ENCODE peak calls at places on chromosomes 2 and 18, in five cellular contexts. One of them, this sample, is unnamed. For H3K9me3, the result is how much of the 10 kb centered on the place peaks cover.

GRCh38 chr2:12931211-12931844 is 214.6 kb downstream of the TRIB2 start:
- DNase-seq in DND-41: peak
- DNase-seq in heart right ventricle: no peak
- DNase-seq in CD8-positive, alpha-beta T cell: no peak
- DNase-seq in Karpas-422: peak
- DNase-seq in this sample: no peak

GRCh38 chr2:212005077-212005671 is 533.4 kb downstream of the ERBB4 start:
- DNase-seq in DND-41: peak
- DNase-seq in heart right ventricle: peak
- DNase-seq in CD8-positive, alpha-beta T cell: no peak
- DNase-seq in Karpas-422: peak
- DNase-seq in this sample: no peak

GRCh38 chr2:33116799-33117198 is 170.0 kb downstream of the LTBP1 start:
- DNase-seq in DND-41: no peak
- DNase-seq in heart right ventricle: no peak
- DNase-seq in CD8-positive, alpha-beta T cell: no peak
- DNase-seq in Karpas-422: no peak
- DNase-seq in this sample: no peak

GRCh38 chr2:7593286-7593685 is 676.1 kb downstream of the RNF144A start:
- DNase-seq in DND-41: no peak
- DNase-seq in heart right ventricle: no peak
- DNase-seq in CD8-positive, alpha-beta T cell: no peak
- DNase-seq in Karpas-422: no peak
- DNase-seq in this sample: no peak

GRCh38 chr2:46032996-46033395 is 264.2 kb upstream of the EPAS1 start:
- DNase-seq in DND-41: no peak
- DNase-seq in heart right ventricle: no peak
- DNase-seq in CD8-positive, alpha-beta T cell: no peak
- DNase-seq in Karpas-422: no peak
- DNase-seq in this sample: no peak

GRCh38 chr18:76493213-76494107 is 1.6 kb downstream of the ZNF516 start:
- DNase-seq in DND-41: no peak
- DNase-seq in heart right ventricle: no peak
- DNase-seq in CD8-positive, alpha-beta T cell: no peak
- DNase-seq in Karpas-422: peak
- DNase-seq in this sample: no peak

GRCh38 chr18:9595197-9595596 is 19.2 kb downstream of the PPP4R1 start:
- DNase-seq in DND-41: no peak
- DNase-seq in heart right ventricle: no peak
- DNase-seq in CD8-positive, alpha-beta T cell: no peak
- DNase-seq in Karpas-422: no peak
- DNase-seq in this sample: no peak

GRCh38 chr2:101998556-101999121 is 6.9 kb downstream of the IL1R2 start:
- DNase-seq in DND-41: no peak
- DNase-seq in heart right ventricle: no peak
- DNase-seq in CD8-positive, alpha-beta T cell: no peak
- DNase-seq in Karpas-422: peak
- DNase-seq in this sample: no peak

GRCh38 chr2:218961229-218961628 is 1.8 kb downstream of the CDK5R2 start:
- DNase-seq in DND-41: no peak
- DNase-seq in heart right ventricle: no peak
- DNase-seq in CD8-positive, alpha-beta T cell: no peak
- DNase-seq in Karpas-422: no peak
- DNase-seq in this sample: no peak

GRCh38 chr18:9787716-9788115 is 79.6 kb downstream of the RAB31 start:
- DNase-seq in DND-41: no peak
- DNase-seq in heart right ventricle: no peak
- DNase-seq in CD8-positive, alpha-beta T cell: no peak
- DNase-seq in Karpas-422: no peak
- DNase-seq in this sample: no peak

GRCh38 chr2:30662268-30663131 is 144.7 kb downstream of the CAPN13 start:
- DNase-seq in DND-41: no peak
- DNase-seq in heart right ventricle: no peak
- DNase-seq in CD8-positive, alpha-beta T cell: no peak
- DNase-seq in Karpas-422: no peak
- DNase-seq in this sample: peak

GRCh38 chr2:74908763-74909444 is 49.5 kb upstream of the POLE4 start:
- DNase-seq in DND-41: no peak
- DNase-seq in heart right ventricle: no peak
- DNase-seq in CD8-positive, alpha-beta T cell: no peak
- DNase-seq in Karpas-422: no peak
- DNase-seq in this sample: peak

GRCh38 chr2:176105727-176106635 is 1.1 kb upstream of the HOXD11 start:
- DNase-seq in DND-41: no peak
- DNase-seq in heart right ventricle: no peak
- DNase-seq in CD8-positive, alpha-beta T cell: no peak
- DNase-seq in Karpas-422: no peak
- DNase-seq in this sample: no peak

GRCh38 chr2:120775261-120775660 is 39.6 kb downstream of the GLI2 start:
- DNase-seq in DND-41: no peak
- DNase-seq in heart right ventricle: peak
- DNase-seq in CD8-positive, alpha-beta T cell: no peak
- DNase-seq in Karpas-422: no peak
- DNase-seq in this sample: no peak

GRCh38 chr2:121368841-121369240 is 83.8 kb upstream of the TFCP2L1 start:
- DNase-seq in DND-41: no peak
- DNase-seq in heart right ventricle: no peak
- DNase-seq in CD8-positive, alpha-beta T cell: no peak
- DNase-seq in Karpas-422: no peak
- DNase-seq in this sample: no peak

GRCh38 chr2:168757223-168757622 is 45.2 kb upstream of the NOSTRIN start:
- DNase-seq in DND-41: no peak
- DNase-seq in heart right ventricle: no peak
- DNase-seq in CD8-positive, alpha-beta T cell: no peak
- DNase-seq in Karpas-422: no peak
- DNase-seq in this sample: no peak

GRCh38 chr18:57134564-57135211 is 12.2 kb upstream of the BOD1L2 start:
- DNase-seq in DND-41: no peak
- DNase-seq in heart right ventricle: no peak
- DNase-seq in CD8-positive, alpha-beta T cell: no peak
- DNase-seq in Karpas-422: no peak
- DNase-seq in this sample: no peak

GRCh38 chr2:41194235-41194634 is 742.3 kb upstream of the SLC8A1 start:
- DNase-seq in DND-41: no peak
- DNase-seq in heart right ventricle: peak
- DNase-seq in CD8-positive, alpha-beta T cell: no peak
- DNase-seq in Karpas-422: no peak
- DNase-seq in this sample: no peak

GRCh38 chr2:224612581-224612980 is 27.4 kb upstream of the CUL3 start:
- DNase-seq in DND-41: no peak
- DNase-seq in heart right ventricle: no peak
- DNase-seq in CD8-positive, alpha-beta T cell: no peak
- DNase-seq in Karpas-422: no peak
- DNase-seq in this sample: no peak

GRCh38 chr2:232008907-232009638 is 47.6 kb downstream of the DIS3L2 start:
- DNase-seq in DND-41: no peak
- DNase-seq in heart right ventricle: no peak
- DNase-seq in CD8-positive, alpha-beta T cell: no peak
- DNase-seq in Karpas-422: no peak
- DNase-seq in this sample: no peak

GRCh38 chr18:23388357-23388756 is 64.7 kb upstream of the RIOK3 start:
- DNase-seq in DND-41: no peak
- DNase-seq in heart right ventricle: no peak
- DNase-seq in CD8-positive, alpha-beta T cell: no peak
- DNase-seq in Karpas-422: no peak
- DNase-seq in this sample: no peak

GRCh38 chr2:174535757-174536703 is 49.2 kb upstream of the GPR155 start:
- DNase-seq in DND-41: peak
- DNase-seq in heart right ventricle: no peak
- DNase-seq in CD8-positive, alpha-beta T cell: no peak
- DNase-seq in Karpas-422: peak
- DNase-seq in this sample: peak

GRCh38 chr18:40608220-40608619 is 1346.8 kb upstream of the PIK3C3 start:
- DNase-seq in DND-41: no peak
- DNase-seq in heart right ventricle: no peak
- DNase-seq in CD8-positive, alpha-beta T cell: no peak
- DNase-seq in Karpas-422: no peak
- DNase-seq in this sample: no peak

GRCh38 chr2:96205238-96205637 is 3.4 kb downstream of the STARD7 start:
- DNase-seq in DND-41: no peak
- DNase-seq in heart right ventricle: no peak
- DNase-seq in CD8-positive, alpha-beta T cell: no peak
- DNase-seq in Karpas-422: no peak
- DNase-seq in this sample: no peak

GRCh38 chr2:121791801-121792221 is 36.4 kb downstream of the TSN start:
- DNase-seq in DND-41: no peak
- DNase-seq in heart right ventricle: no peak
- DNase-seq in CD8-positive, alpha-beta T cell: no peak
- DNase-seq in Karpas-422: no peak
- DNase-seq in this sample: no peak

GRCh38 chr2:16741508-16741907 is 75.9 kb upstream of the CYRIA start:
- DNase-seq in DND-41: no peak
- DNase-seq in heart right ventricle: no peak
- DNase-seq in CD8-positive, alpha-beta T cell: no peak
- DNase-seq in Karpas-422: no peak
- DNase-seq in this sample: no peak

GRCh38 chr18:57426187-57426586 is 9.0 kb upstream of the ONECUT2 start:
- DNase-seq in DND-41: no peak
- DNase-seq in heart right ventricle: no peak
- DNase-seq in CD8-positive, alpha-beta T cell: no peak
- DNase-seq in Karpas-422: peak
- DNase-seq in this sample: no peak

GRCh38 chr2:30359644-30360167 is 87.3 kb upstream of the LCLAT1 start:
- DNase-seq in DND-41: no peak
- DNase-seq in heart right ventricle: peak
- DNase-seq in CD8-positive, alpha-beta T cell: no peak
- DNase-seq in Karpas-422: no peak
- DNase-seq in this sample: peak

GRCh38 chr2:74816540-74817331 is 17.2 kb upstream of the HK2 start:
- DNase-seq in DND-41: no peak
- DNase-seq in heart right ventricle: no peak
- DNase-seq in CD8-positive, alpha-beta T cell: no peak
- DNase-seq in Karpas-422: no peak
- DNase-seq in this sample: no peak

GRCh38 chr2:130342020-130342532 is 621 bp upstream of the IMP4 start:
- DNase-seq in DND-41: peak
- DNase-seq in heart right ventricle: peak
- DNase-seq in CD8-positive, alpha-beta T cell: peak
- DNase-seq in Karpas-422: peak
- DNase-seq in this sample: peak

GRCh38 chr18:75831960-75832359 is 404.5 kb upstream of the SMIM21 start:
- DNase-seq in DND-41: no peak
- DNase-seq in heart right ventricle: no peak
- DNase-seq in CD8-positive, alpha-beta T cell: no peak
- DNase-seq in Karpas-422: no peak
- DNase-seq in this sample: no peak

GRCh38 chr2:30373881-30374302 is 73.2 kb upstream of the LCLAT1 start:
- DNase-seq in DND-41: no peak
- DNase-seq in heart right ventricle: no peak
- DNase-seq in CD8-positive, alpha-beta T cell: no peak
- DNase-seq in Karpas-422: no peak
- DNase-seq in this sample: no peak

GRCh38 chr2:233451950-233452349 is 97.7 kb downstream of the DGKD start:
- DNase-seq in DND-41: no peak
- DNase-seq in heart right ventricle: no peak
- DNase-seq in CD8-positive, alpha-beta T cell: no peak
- DNase-seq in Karpas-422: no peak
- DNase-seq in this sample: no peak

GRCh38 chr2:98507461-98507860 is 62.8 kb downstream of the INPP4A start:
- DNase-seq in DND-41: no peak
- DNase-seq in heart right ventricle: no peak
- DNase-seq in CD8-positive, alpha-beta T cell: no peak
- DNase-seq in Karpas-422: no peak
- DNase-seq in this sample: no peak

GRCh38 chr18:69649678-69650077 is 249.0 kb downstream of the DOK6 start:
- DNase-seq in DND-41: no peak
- DNase-seq in heart right ventricle: no peak
- DNase-seq in CD8-positive, alpha-beta T cell: no peak
- DNase-seq in Karpas-422: no peak
- DNase-seq in this sample: no peak

GRCh38 chr18:71809711-71810110 is 734.4 kb downstream of the CBLN2 start:
- DNase-seq in DND-41: no peak
- DNase-seq in heart right ventricle: no peak
- DNase-seq in CD8-positive, alpha-beta T cell: no peak
- DNase-seq in Karpas-422: no peak
- DNase-seq in this sample: no peak

GRCh38 chr2:223232896-223233295 is 180.9 kb downstream of the KCNE4 start:
- DNase-seq in DND-41: no peak
- DNase-seq in heart right ventricle: no peak
- DNase-seq in CD8-positive, alpha-beta T cell: no peak
- DNase-seq in Karpas-422: no peak
- DNase-seq in this sample: no peak

GRCh38 chr2:129004485-129004884 is 685.8 kb upstream of the HS6ST1 start:
- DNase-seq in DND-41: no peak
- DNase-seq in heart right ventricle: no peak
- DNase-seq in CD8-positive, alpha-beta T cell: no peak
- DNase-seq in Karpas-422: no peak
- DNase-seq in this sample: peak

GRCh38 chr18:51121597-51121857 is 76.0 kb downstream of the MEX3C start:
- DNase-seq in DND-41: no peak
- DNase-seq in heart right ventricle: no peak
- DNase-seq in CD8-positive, alpha-beta T cell: no peak
- DNase-seq in Karpas-422: no peak
- DNase-seq in this sample: no peak
- H3K9me3 ChIP-seq in DND-41: under half
- H3K9me3 ChIP-seq in heart right ventricle: under half
- H3K9me3 ChIP-seq in CD8-positive, alpha-beta T cell: under half
- H3K9me3 ChIP-seq in Karpas-422: under half
- H3K9me3 ChIP-seq in this sample: under half

GRCh38 chr2:117737846-117738245 is 76.6 kb upstream of the DDX18 start:
- DNase-seq in DND-41: no peak
- DNase-seq in heart right ventricle: no peak
- DNase-seq in CD8-positive, alpha-beta T cell: no peak
- DNase-seq in Karpas-422: no peak
- DNase-seq in this sample: no peak
- H3K9me3 ChIP-seq in DND-41: under half
- H3K9me3 ChIP-seq in heart right ventricle: under half
- H3K9me3 ChIP-seq in CD8-positive, alpha-beta T cell: under half
- H3K9me3 ChIP-seq in Karpas-422: under half
- H3K9me3 ChIP-seq in this sample: under half

GRCh38 chr18:79573921-79574491 is 105.6 kb upstream of the CTDP1 start:
- DNase-seq in DND-41: no peak
- DNase-seq in heart right ventricle: no peak
- DNase-seq in CD8-positive, alpha-beta T cell: no peak
- DNase-seq in Karpas-422: no peak
- DNase-seq in this sample: peak
- H3K9me3 ChIP-seq in DND-41: under half
- H3K9me3 ChIP-seq in heart right ventricle: under half
- H3K9me3 ChIP-seq in CD8-positive, alpha-beta T cell: under half
- H3K9me3 ChIP-seq in Karpas-422: under half
- H3K9me3 ChIP-seq in this sample: under half

GRCh38 chr18:78153362-78153761 is 826.3 kb upstream of the SALL3 start:
- DNase-seq in DND-41: no peak
- DNase-seq in heart right ventricle: no peak
- DNase-seq in CD8-positive, alpha-beta T cell: no peak
- DNase-seq in Karpas-422: no peak
- DNase-seq in this sample: no peak

GRCh38 chr18:78154444-78154843 is 825.2 kb upstream of the SALL3 start:
- DNase-seq in DND-41: no peak
- DNase-seq in heart right ventricle: no peak
- DNase-seq in CD8-positive, alpha-beta T cell: no peak
- DNase-seq in Karpas-422: no peak
- DNase-seq in this sample: no peak

GRCh38 chr18:78151234-78151633 is 828.4 kb upstream of the SALL3 start:
- DNase-seq in DND-41: no peak
- DNase-seq in heart right ventricle: no peak
- DNase-seq in CD8-positive, alpha-beta T cell: no peak
- DNase-seq in Karpas-422: no peak
- DNase-seq in this sample: no peak

GRCh38 chr18:78151948-78152725 is 827.5 kb upstream of the SALL3 start:
- DNase-seq in DND-41: no peak
- DNase-seq in heart right ventricle: no peak
- DNase-seq in CD8-positive, alpha-beta T cell: no peak
- DNase-seq in Karpas-422: no peak
- DNase-seq in this sample: no peak

GRCh38 chr18:78150590-78150989 is 829.0 kb upstream of the SALL3 start:
- DNase-seq in DND-41: no peak
- DNase-seq in heart right ventricle: no peak
- DNase-seq in CD8-positive, alpha-beta T cell: no peak
- DNase-seq in Karpas-422: no peak
- DNase-seq in this sample: no peak
- H3K9me3 ChIP-seq in DND-41: under half
- H3K9me3 ChIP-seq in heart right ventricle: under half
- H3K9me3 ChIP-seq in CD8-positive, alpha-beta T cell: under half
- H3K9me3 ChIP-seq in Karpas-422: under half
- H3K9me3 ChIP-seq in this sample: under half